ENCODE peak calls at places on chromosomes 3 and 15, in nine cellular contexts. One of them, this sample, is unnamed.

GRCh38 chr15:81294501-81294850 is 29.5 kb downstream of the STARD5 start:
- DNase-seq in right lobe of liver: no peak
- DNase-seq in heart left ventricle: no peak
- DNase-seq in Peyer's patch: no peak
- DNase-seq in transverse colon: peak
- DNase-seq in lower leg skin: no peak
- DNase-seq in body of pancreas: no peak
- DNase-seq in uterus: no peak
- DNase-seq in breast epithelium: no peak
- DNase-seq in this sample: no peak

GRCh38 chr15:74200871-74201419 is 1.6 kb downstream of the STRA6 start:
- DNase-seq in right lobe of liver: no peak
- DNase-seq in heart left ventricle: no peak
- DNase-seq in Peyer's patch: no peak
- DNase-seq in transverse colon: no peak
- DNase-seq in lower leg skin: no peak
- DNase-seq in body of pancreas: no peak
- DNase-seq in uterus: peak
- DNase-seq in breast epithelium: no peak
- DNase-seq in this sample: no peak

GRCh38 chr3:78277793-78278192 is 1237.9 kb downstream of the ROBO2 start:
- DNase-seq in right lobe of liver: no peak
- DNase-seq in heart left ventricle: no peak
- DNase-seq in Peyer's patch: no peak
- DNase-seq in transverse colon: no peak
- DNase-seq in lower leg skin: no peak
- DNase-seq in body of pancreas: no peak
- DNase-seq in uterus: no peak
- DNase-seq in breast epithelium: no peak
- DNase-seq in this sample: no peak

GRCh38 chr3:132592211-132592610 is 4.9 kb upstream of the ACKR4 start:
- DNase-seq in right lobe of liver: no peak
- DNase-seq in heart left ventricle: no peak
- DNase-seq in Peyer's patch: no peak
- DNase-seq in transverse colon: no peak
- DNase-seq in lower leg skin: no peak
- DNase-seq in body of pancreas: no peak
- DNase-seq in uterus: no peak
- DNase-seq in breast epithelium: no peak
- DNase-seq in this sample: no peak

GRCh38 chr15:88918738-88919137 is 5.6 kb upstream of the MFGE8 start:
- DNase-seq in right lobe of liver: no peak
- DNase-seq in heart left ventricle: peak
- DNase-seq in Peyer's patch: no peak
- DNase-seq in transverse colon: peak
- DNase-seq in lower leg skin: peak
- DNase-seq in body of pancreas: no peak
- DNase-seq in uterus: peak
- DNase-seq in breast epithelium: peak
- DNase-seq in this sample: no peak

GRCh38 chr15:50307799-50308198 is 42.3 kb upstream of the HDC start:
- DNase-seq in right lobe of liver: no peak
- DNase-seq in heart left ventricle: no peak
- DNase-seq in Peyer's patch: no peak
- DNase-seq in transverse colon: no peak
- DNase-seq in lower leg skin: no peak
- DNase-seq in body of pancreas: no peak
- DNase-seq in uterus: no peak
- DNase-seq in breast epithelium: no peak
- DNase-seq in this sample: no peak

GRCh38 chr15:92820233-92821021 is 79.7 kb upstream of the CHD2 start:
- DNase-seq in right lobe of liver: peak
- DNase-seq in heart left ventricle: peak
- DNase-seq in Peyer's patch: peak
- DNase-seq in transverse colon: peak
- DNase-seq in lower leg skin: peak
- DNase-seq in body of pancreas: peak
- DNase-seq in uterus: peak
- DNase-seq in breast epithelium: peak
- DNase-seq in this sample: no peak

GRCh38 chr15:28911295-28911979 is 25.7 kb downstream of the APBA2 start:
- DNase-seq in right lobe of liver: no peak
- DNase-seq in heart left ventricle: no peak
- DNase-seq in Peyer's patch: no peak
- DNase-seq in transverse colon: no peak
- DNase-seq in lower leg skin: peak
- DNase-seq in body of pancreas: no peak
- DNase-seq in uterus: no peak
- DNase-seq in breast epithelium: no peak
- DNase-seq in this sample: no peak

GRCh38 chr3:170095771-170096170 is 58.0 kb downstream of the GPR160 start:
- DNase-seq in right lobe of liver: no peak
- DNase-seq in heart left ventricle: no peak
- DNase-seq in Peyer's patch: no peak
- DNase-seq in transverse colon: no peak
- DNase-seq in lower leg skin: no peak
- DNase-seq in body of pancreas: no peak
- DNase-seq in uterus: no peak
- DNase-seq in breast epithelium: no peak
- DNase-seq in this sample: no peak

GRCh38 chr3:166498439-166498838 is 661.2 kb upstream of the BCHE start:
- DNase-seq in right lobe of liver: no peak
- DNase-seq in heart left ventricle: no peak
- DNase-seq in Peyer's patch: no peak
- DNase-seq in transverse colon: no peak
- DNase-seq in lower leg skin: no peak
- DNase-seq in body of pancreas: no peak
- DNase-seq in uterus: no peak
- DNase-seq in breast epithelium: no peak
- DNase-seq in this sample: no peak

GRCh38 chr3:156704370-156705036 is 30.1 kb downstream of the TIPARP start:
- DNase-seq in right lobe of liver: no peak
- DNase-seq in heart left ventricle: no peak
- DNase-seq in Peyer's patch: no peak
- DNase-seq in transverse colon: no peak
- DNase-seq in lower leg skin: no peak
- DNase-seq in body of pancreas: no peak
- DNase-seq in uterus: no peak
- DNase-seq in breast epithelium: no peak
- DNase-seq in this sample: no peak

GRCh38 chr15:68407886-68408500 is 24.0 kb downstream of the ITGA11 start:
- DNase-seq in right lobe of liver: no peak
- DNase-seq in heart left ventricle: peak
- DNase-seq in Peyer's patch: no peak
- DNase-seq in transverse colon: no peak
- DNase-seq in lower leg skin: peak
- DNase-seq in body of pancreas: no peak
- DNase-seq in uterus: no peak
- DNase-seq in breast epithelium: no peak
- DNase-seq in this sample: no peak

GRCh38 chr3:189304465-189305341 is 132.9 kb downstream of the TPRG1 start:
- DNase-seq in right lobe of liver: peak
- DNase-seq in heart left ventricle: no peak
- DNase-seq in Peyer's patch: no peak
- DNase-seq in transverse colon: peak
- DNase-seq in lower leg skin: no peak
- DNase-seq in body of pancreas: peak
- DNase-seq in uterus: peak
- DNase-seq in breast epithelium: peak
- DNase-seq in this sample: peak

GRCh38 chr3:14760185-14760584 is 58.6 kb upstream of the FGD5 start:
- DNase-seq in right lobe of liver: no peak
- DNase-seq in heart left ventricle: no peak
- DNase-seq in Peyer's patch: no peak
- DNase-seq in transverse colon: no peak
- DNase-seq in lower leg skin: no peak
- DNase-seq in body of pancreas: no peak
- DNase-seq in uterus: no peak
- DNase-seq in breast epithelium: no peak
- DNase-seq in this sample: no peak

GRCh38 chr3:14761121-14761672 is 57.6 kb upstream of the FGD5 start:
- DNase-seq in right lobe of liver: no peak
- DNase-seq in heart left ventricle: no peak
- DNase-seq in Peyer's patch: no peak
- DNase-seq in transverse colon: no peak
- DNase-seq in lower leg skin: no peak
- DNase-seq in body of pancreas: no peak
- DNase-seq in uterus: no peak
- DNase-seq in breast epithelium: no peak
- DNase-seq in this sample: no peak

GRCh38 chr3:14758297-14758696 is 60.5 kb upstream of the FGD5 start:
- DNase-seq in right lobe of liver: no peak
- DNase-seq in heart left ventricle: no peak
- DNase-seq in Peyer's patch: no peak
- DNase-seq in transverse colon: no peak
- DNase-seq in lower leg skin: no peak
- DNase-seq in body of pancreas: no peak
- DNase-seq in uterus: no peak
- DNase-seq in breast epithelium: no peak
- DNase-seq in this sample: no peak

GRCh38 chr3:14757153-14757700 is 61.5 kb upstream of the FGD5 start:
- DNase-seq in right lobe of liver: no peak
- DNase-seq in heart left ventricle: no peak
- DNase-seq in Peyer's patch: no peak
- DNase-seq in transverse colon: no peak
- DNase-seq in lower leg skin: no peak
- DNase-seq in body of pancreas: no peak
- DNase-seq in uterus: no peak
- DNase-seq in breast epithelium: no peak
- DNase-seq in this sample: no peak

DNA sequence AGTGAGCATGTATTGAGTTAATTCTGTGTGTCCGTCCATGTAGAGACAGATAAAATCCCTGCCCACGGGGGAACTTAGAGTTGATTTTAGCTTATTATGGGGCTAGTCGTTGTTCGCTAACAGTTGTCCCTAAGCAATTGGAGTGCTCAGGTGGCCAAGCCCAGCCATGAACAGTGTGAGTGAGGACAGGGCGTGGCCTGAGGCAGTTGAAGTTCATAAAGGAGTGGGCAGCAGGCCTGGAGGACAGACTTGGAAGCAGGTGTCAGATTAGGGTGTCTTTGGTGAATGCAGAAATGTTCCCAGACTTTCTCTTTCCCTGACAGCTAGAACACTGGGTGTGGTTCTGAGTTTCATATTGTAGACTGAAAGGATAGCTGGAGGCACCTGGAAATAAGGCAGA is 59.9 kb upstream of the FGD5 start:
- DNase-seq in right lobe of liver: no peak
- DNase-seq in heart left ventricle: no peak
- DNase-seq in Peyer's patch: no peak
- DNase-seq in transverse colon: no peak
- DNase-seq in lower leg skin: no peak
- DNase-seq in body of pancreas: no peak
- DNase-seq in uterus: no peak
- DNase-seq in breast epithelium: no peak
- DNase-seq in this sample: no peak
- TF ChIP-seq POLR2A in right lobe of liver: no peak
- TF ChIP-seq POLR2A in heart left ventricle: no peak
- TF ChIP-seq POLR2A in Peyer's patch: no peak
- TF ChIP-seq POLR2A in transverse colon: no peak
- TF ChIP-seq POLR2A in lower leg skin: no peak
- TF ChIP-seq POLR2A in body of pancreas: no peak
- TF ChIP-seq POLR2A in uterus: no peak
- TF ChIP-seq POLR2A in breast epithelium: no peak
- TF ChIP-seq POLR2A in this sample: no peak

GRCh38 chr3:122382888-122383666 is at the start of gene MIX23:
- DNase-seq in right lobe of liver: peak
- DNase-seq in heart left ventricle: peak
- DNase-seq in Peyer's patch: peak
- DNase-seq in transverse colon: peak
- DNase-seq in lower leg skin: peak
- DNase-seq in body of pancreas: peak
- DNase-seq in uterus: peak
- DNase-seq in breast epithelium: peak
- DNase-seq in this sample: peak
- TF ChIP-seq POLR2A in right lobe of liver: peak
- TF ChIP-seq POLR2A in heart left ventricle: no peak
- TF ChIP-seq POLR2A in Peyer's patch: peak
- TF ChIP-seq POLR2A in transverse colon: peak
- TF ChIP-seq POLR2A in lower leg skin: no peak
- TF ChIP-seq POLR2A in body of pancreas: peak
- TF ChIP-seq POLR2A in uterus: no peak
- TF ChIP-seq POLR2A in breast epithelium: no peak
- TF ChIP-seq POLR2A in this sample: peak

DNA sequence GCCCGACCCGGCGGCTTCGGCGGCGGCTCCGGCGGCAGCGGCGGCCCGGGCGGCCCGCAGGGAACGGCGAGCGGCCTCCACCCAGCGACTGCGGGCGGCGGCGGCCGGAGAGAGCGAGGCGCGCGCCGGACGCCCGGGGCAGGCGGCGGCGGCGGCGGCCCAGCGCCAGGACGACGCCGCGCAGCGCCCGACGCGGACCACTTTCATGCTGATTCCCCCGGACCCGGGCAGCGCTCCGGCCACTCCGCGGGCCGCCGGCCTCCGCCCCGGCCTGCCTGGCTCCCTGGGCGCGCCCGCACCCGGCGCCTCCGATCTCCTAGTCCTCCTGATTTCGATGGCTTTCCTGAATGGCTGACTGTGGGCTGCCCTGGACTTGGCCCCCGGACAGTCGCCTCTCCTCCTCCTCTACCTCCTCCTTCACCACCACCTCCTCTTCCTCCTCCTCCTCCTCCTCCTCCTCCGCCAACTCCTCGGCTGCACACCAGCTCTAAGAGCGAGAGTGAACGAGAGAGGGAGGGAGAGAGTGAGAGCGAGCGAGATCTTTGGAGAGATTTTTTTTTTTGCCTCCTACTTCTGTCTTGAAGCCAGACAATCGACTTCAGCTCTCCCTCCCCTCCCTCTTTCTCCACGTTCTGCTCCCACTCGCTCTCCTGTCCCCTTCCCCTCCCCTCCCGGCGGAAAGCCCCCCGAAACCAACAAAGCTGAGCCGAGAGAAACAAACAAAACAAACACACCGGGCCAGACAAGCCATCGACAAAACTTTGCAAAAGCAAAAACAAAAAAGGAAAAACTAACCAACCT is 841 bp downstream of the NR2F2 start:
- DNase-seq in right lobe of liver: peak
- DNase-seq in heart left ventricle: no peak
- DNase-seq in Peyer's patch: no peak
- DNase-seq in transverse colon: no peak
- DNase-seq in lower leg skin: peak
- DNase-seq in body of pancreas: no peak
- DNase-seq in uterus: peak
- DNase-seq in breast epithelium: peak
- DNase-seq in this sample: peak
- TF ChIP-seq POLR2A in right lobe of liver: no peak
- TF ChIP-seq POLR2A in heart left ventricle: no peak
- TF ChIP-seq POLR2A in Peyer's patch: peak
- TF ChIP-seq POLR2A in transverse colon: peak
- TF ChIP-seq POLR2A in lower leg skin: no peak
- TF ChIP-seq POLR2A in body of pancreas: no peak
- TF ChIP-seq POLR2A in uterus: no peak
- TF ChIP-seq POLR2A in breast epithelium: no peak
- TF ChIP-seq POLR2A in this sample: no peak

DNA sequence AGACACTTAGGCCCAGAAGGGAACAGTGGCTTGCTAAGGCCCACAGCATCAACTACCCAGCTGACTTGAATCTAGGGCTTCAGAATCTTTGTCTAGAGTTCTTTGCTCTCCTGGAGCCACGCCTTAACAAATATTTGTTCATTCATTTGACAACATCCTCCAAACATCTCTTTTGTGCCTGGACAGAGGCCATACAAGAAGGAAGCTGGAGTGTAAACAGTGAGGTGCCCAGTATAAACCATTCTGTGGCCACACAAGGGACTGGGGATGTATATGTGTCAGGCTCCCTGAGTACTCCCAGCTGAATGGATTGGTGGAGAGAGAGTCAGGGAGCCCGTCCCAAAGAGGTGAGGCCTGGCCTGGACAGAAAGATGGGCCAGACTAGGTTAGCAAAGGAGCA is 3.4 kb downstream of the CIB2 start:
- DNase-seq in right lobe of liver: no peak
- DNase-seq in heart left ventricle: no peak
- DNase-seq in Peyer's patch: no peak
- DNase-seq in transverse colon: no peak
- DNase-seq in lower leg skin: no peak
- DNase-seq in body of pancreas: no peak
- DNase-seq in uterus: no peak
- DNase-seq in breast epithelium: no peak
- DNase-seq in this sample: no peak
- TF ChIP-seq POLR2A in right lobe of liver: no peak
- TF ChIP-seq POLR2A in heart left ventricle: no peak
- TF ChIP-seq POLR2A in Peyer's patch: no peak
- TF ChIP-seq POLR2A in transverse colon: no peak
- TF ChIP-seq POLR2A in lower leg skin: no peak
- TF ChIP-seq POLR2A in body of pancreas: no peak
- TF ChIP-seq POLR2A in uterus: no peak
- TF ChIP-seq POLR2A in breast epithelium: no peak
- TF ChIP-seq POLR2A in this sample: no peak